ENCODE peak calls at places on chromosomes 4 and X, in ten cellular contexts. T, F, R, Y, K, W, H, C, N and P are unnamed samples.

GRCh38 chr4:6107114-6107791 is 89.0 kb upstream of the C4orf50 start:
- DNase-seq in T (no peak), F (no peak), R (no peak), Y (no peak), K (no peak), W (no peak), H (no peak), C (no peak), N (peak; percentile 36), P (no peak)

GRCh38 chrX:40096395-40097091 is 1.2 kb downstream of the BCOR start:
- DNase-seq in T (no peak), F (peak; percentile 51), R (no peak), Y (peak; percentile 39), K (peak; percentile 58), W (peak; percentile 89), H (peak; percentile 63), C (peak; percentile 61), N (peak; percentile 84), P (peak; percentile 53)

GRCh38 chrX:114626323-114626722 is 42.4 kb downstream of the HTR2C start:
- DNase-seq in T (no peak), F (no peak), R (peak; percentile 26), Y (no peak), K (no peak), W (no peak), H (no peak), C (peak; percentile 39), N (no peak), P (peak; percentile 33)

GRCh38 chrX:69535661-69536060 is 31.5 kb downstream of the NALF2 start:
- DNase-seq in T (no peak), F (no peak), R (no peak), Y (no peak), K (no peak), W (no peak), H (no peak), C (no peak), N (no peak), P (no peak)

GRCh38 chrX:134660627-134661026 is 2.4 kb upstream of the PLAC1 start:
- DNase-seq in T (no peak), F (no peak), R (no peak), Y (no peak), K (no peak), W (no peak), H (no peak), C (no peak), N (no peak), P (no peak)

GRCh38 chr4:101865501-101866062 is 75.1 kb downstream of the BANK1 start:
- DNase-seq in T (no peak), F (no peak), R (no peak), Y (peak; percentile 96), K (no peak), W (no peak), H (no peak), C (no peak), N (no peak), P (no peak)

GRCh38 chr4:23006756-23007155 is 314.0 kb downstream of the GBA3 start:
- DNase-seq in T (no peak), F (no peak), R (no peak), Y (peak; percentile 52), K (no peak), W (no peak), H (no peak), C (no peak), N (no peak), P (no peak)

GRCh38 chr4:25162566-25162965 is 2.3 kb upstream of the SEPSECS start:
- DNase-seq in T (no peak), F (no peak), R (no peak), Y (no peak), K (no peak), W (no peak), H (no peak), C (no peak), N (no peak), P (no peak)

GRCh38 chr4:38523524-38524448 is 140.2 kb upstream of the KLF3 start:
- DNase-seq in T (no peak), F (no peak), R (no peak), Y (no peak), K (no peak), W (no peak), H (peak; percentile 6), C (no peak), N (no peak), P (peak; percentile 96)

GRCh38 chrX:117093319-117093718 is 630.5 kb upstream of the CT83 start:
- DNase-seq in T (no peak), F (no peak), R (no peak), Y (no peak), K (no peak), W (no peak), H (no peak), C (no peak), N (no peak), P (no peak)

DNA sequence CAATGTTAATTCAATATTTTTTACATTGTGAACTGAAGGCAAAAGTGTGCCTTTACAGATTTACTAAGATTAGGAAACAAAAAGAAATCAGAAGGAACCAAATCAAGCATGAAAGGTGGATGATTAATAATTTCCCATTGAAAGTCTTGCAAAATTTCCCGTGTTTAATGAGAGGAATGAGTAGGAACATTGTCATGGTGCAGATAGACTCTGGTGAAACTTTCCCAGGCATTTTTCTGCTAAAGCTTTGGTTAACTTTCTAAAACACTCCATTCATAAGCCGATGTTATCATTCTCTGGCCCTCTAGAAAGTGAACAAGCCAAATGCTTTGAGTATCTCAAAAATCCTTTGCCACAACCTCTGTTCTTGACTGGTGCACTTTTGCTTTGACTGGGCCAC is 1522.8 kb upstream of the PABPC4L start:
- DNase-seq in T (no peak), F (no peak), R (no peak), Y (no peak), K (no peak), W (no peak), H (no peak), C (no peak), N (no peak), P (no peak)
- H3K4me1 ChIP-seq in T (no peaks in the 10 kb centered on the region), F (no peaks in the 10 kb centered on the region), R (no peaks in the 10 kb centered on the region), Y (no peaks in the 10 kb centered on the region), K (no peaks in the 10 kb centered on the region), W (no peaks in the 10 kb centered on the region), H (no peaks in the 10 kb centered on the region), C (no peaks in the 10 kb centered on the region), N (no peaks in the 10 kb centered on the region), P (no peaks in the 10 kb centered on the region)

DNA sequence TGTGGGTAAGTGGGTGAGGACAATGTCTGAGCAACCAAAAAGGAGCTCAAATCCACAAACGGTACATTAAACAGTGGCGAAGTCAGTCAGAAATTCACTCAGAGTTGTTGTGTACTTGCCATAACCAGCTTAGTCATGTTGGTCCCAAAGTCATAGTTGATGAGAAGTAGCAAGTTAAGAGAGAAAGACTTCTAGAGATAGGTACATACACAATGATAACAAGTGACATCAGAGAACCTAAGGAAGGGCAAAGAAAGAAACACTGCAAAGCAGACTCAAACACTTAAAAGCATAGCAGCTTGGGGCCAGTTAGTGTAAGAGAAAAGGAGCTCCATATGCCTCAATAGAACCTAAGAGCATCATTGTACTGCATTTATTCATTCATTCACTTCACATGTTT is 30.2 kb downstream of the DYNLT3 start:
- DNase-seq in T (no peak), F (no peak), R (no peak), Y (no peak), K (no peak), W (no peak), H (no peak), C (no peak), N (no peak), P (no peak)
- H3K4me1 ChIP-seq in T (no peaks in the 10 kb centered on the region), F (no peaks in the 10 kb centered on the region), R (no peaks in the 10 kb centered on the region), Y (no peaks in the 10 kb centered on the region), K (no peaks in the 10 kb centered on the region), W (peaks cover 24% of the 10 kb centered on the region), H (no peaks in the 10 kb centered on the region), C (no peaks in the 10 kb centered on the region), N (no peaks in the 10 kb centered on the region), P (peaks cover 14% of the 10 kb centered on the region)

GRCh38 chrX:1084689-1085088 is 127.8 kb downstream of the CRLF2 start:
- DNase-seq in T (no peak), F (no peak), R (no peak), Y (no peak), K (no peak), W (no peak), H (no peak), C (no peak), N (peak; percentile 5), P (no peak)

GRCh38 chrX:1086444-1087409 is 125.7 kb downstream of the CRLF2 start:
- DNase-seq in T (no peak), F (no peak), R (no peak), Y (peak; percentile 2), K (no peak), W (no peak), H (no peak), C (no peak), N (peak; percentile 5), P (no peak)
- H3K4me1 ChIP-seq in T (no peaks in the 10 kb centered on the region), F (no peaks in the 10 kb centered on the region), R (no peaks in the 10 kb centered on the region), Y (no peaks in the 10 kb centered on the region), K (no peaks in the 10 kb centered on the region), W (no peaks in the 10 kb centered on the region), H (no peaks in the 10 kb centered on the region), C (no peaks in the 10 kb centered on the region), N (no peaks in the 10 kb centered on the region), P (no peaks in the 10 kb centered on the region)

GRCh38 chr4:113635739-113636437 is 125.7 kb downstream of the CAMK2D start:
- DNase-seq in T (no peak), F (no peak), R (no peak), Y (peak; percentile 11), K (no peak), W (no peak), H (no peak), C (no peak), N (no peak), P (no peak)

GRCh38 chr4:113636438-113636818 is 125.1 kb downstream of the CAMK2D start:
- DNase-seq in T (no peak), F (no peak), R (peak; percentile 21), Y (no peak), K (no peak), W (no peak), H (no peak), C (no peak), N (no peak), P (no peak)

GRCh38 chr4:113637823-113638691 is 123.5 kb downstream of the CAMK2D start:
- DNase-seq in T (no peak), F (no peak), R (no peak), Y (no peak), K (no peak), W (no peak), H (no peak), C (peak; percentile 27), N (no peak), P (no peak)

GRCh38 chr4:113637363-113637762 is 124.2 kb downstream of the CAMK2D start:
- DNase-seq in T (no peak), F (no peak), R (no peak), Y (peak; percentile 9), K (no peak), W (no peak), H (no peak), C (no peak), N (no peak), P (peak; percentile 51)

GRCh38 chr4:113636877-113637276 is 124.7 kb downstream of the CAMK2D start:
- DNase-seq in T (no peak), F (no peak), R (no peak), Y (peak; percentile 34), K (no peak), W (peak; percentile 75), H (peak; percentile 15), C (no peak), N (no peak), P (peak; percentile 78)
- H3K4me1 ChIP-seq in T (peaks cover 4% of the 10 kb centered on the region), F (peaks cover 98% of the 10 kb centered on the region), R (peaks cover 16% of the 10 kb centered on the region), Y (peaks cover 26% of the 10 kb centered on the region), K (no peaks in the 10 kb centered on the region), W (peaks cover 62% of the 10 kb centered on the region), H (peaks cover 42% of the 10 kb centered on the region), C (peaks cover 9% of the 10 kb centered on the region), N (peaks cover 12% of the 10 kb centered on the region), P (peaks cover 26% of the 10 kb centered on the region)